ENCODE peak calls at places on chromosomes 2 and 18, in eight cellular contexts. N is right lobe of liver, M is HepG2, J is stomach, F is colonic mucosa, E is epithelial cell of esophagus, T is astrocyte of the spinal cord, V is spleen. H is an unnamed sample.

GRCh38 chr2:38997784-38998183 is 108.1 kb downstream of the ARHGEF33 start:
- DNase-seq in N (no peak), M (peak), J (no peak), F (no peak), E (peak), T (peak), V (no peak), H (peak)

GRCh38 chr2:224982226-224982625 is 60.0 kb downstream of the DOCK10 start:
- DNase-seq in N (no peak), M (no peak), J (no peak), F (no peak), E (no peak), T (peak), V (no peak), H (no peak)

GRCh38 chr18:62710417-62710816 is 4.9 kb upstream of the PHLPP1 start:
- DNase-seq in N (no peak), M (no peak), J (no peak), F (no peak), E (no peak), T (peak), V (no peak), H (no peak)

GRCh38 chr2:160484859-160485520 is 8.6 kb downstream of the RBMS1 start:
- DNase-seq in N (no peak), M (no peak), J (no peak), F (no peak), E (no peak), T (no peak), V (no peak), H (no peak)

GRCh38 chr18:72174972-72175649 is 369.0 kb downstream of the CBLN2 start:
- DNase-seq in N (no peak), M (no peak), J (no peak), F (no peak), E (peak), T (no peak), V (no peak), H (no peak)

GRCh38 chr2:240247241-240247867 is 106.9 kb upstream of the OTOS start:
- DNase-seq in N (no peak), M (no peak), J (peak), F (peak), E (no peak), T (no peak), V (no peak), H (no peak)

GRCh38 chr2:117272975-117273671 is 541.4 kb upstream of the DDX18 start:
- DNase-seq in N (no peak), M (no peak), J (no peak), F (no peak), E (peak), T (no peak), V (no peak), H (peak)

GRCh38 chr2:99936065-99936464 is 206.3 kb downstream of the AFF3 start:
- DNase-seq in N (no peak), M (no peak), J (no peak), F (no peak), E (no peak), T (no peak), V (no peak), H (peak)

GRCh38 chr2:202164409-202164808 is 74.0 kb downstream of the SUMO1 start:
- DNase-seq in N (no peak), M (no peak), J (no peak), F (no peak), E (no peak), T (no peak), V (no peak), H (no peak)

GRCh38 chr2:237867465-237867864 is 8.0 kb downstream of the RAMP1 start:
- DNase-seq in N (no peak), M (no peak), J (no peak), F (no peak), E (no peak), T (no peak), V (peak), H (no peak)

GRCh38 chr2:172768406-172768805 is 32.8 kb downstream of the RAPGEF4 start:
- DNase-seq in N (no peak), M (no peak), J (no peak), F (no peak), E (no peak), T (no peak), V (no peak), H (no peak)

GRCh38 chr18:79955302-79956075 is 4.0 kb upstream of the SLC66A2 start:
- DNase-seq in N (no peak), M (no peak), J (no peak), F (peak), E (peak), T (no peak), V (no peak), H (no peak)

GRCh38 chr2:197205590-197206215 is 104.9 kb downstream of the ANKRD44 start:
- DNase-seq in N (no peak), M (no peak), J (peak), F (no peak), E (no peak), T (no peak), V (peak), H (no peak)

GRCh38 chr2:120436885-120437603 is 91.1 kb downstream of the INHBB start:
- DNase-seq in N (no peak), M (peak), J (peak), F (peak), E (peak), T (peak), V (peak), H (no peak)

GRCh38 chr2:65175894-65176527 is 46.1 kb upstream of the RAB1A start:
- DNase-seq in N (no peak), M (no peak), J (peak), F (no peak), E (no peak), T (no peak), V (no peak), H (no peak)

GRCh38 chr18:24370120-24370519 is 27.5 kb downstream of the OSBPL1A start:
- DNase-seq in N (no peak), M (no peak), J (no peak), F (no peak), E (no peak), T (no peak), V (no peak), H (no peak)

GRCh38 chr2:170739048-170739447 is 23.9 kb downstream of the SP5 start:
- DNase-seq in N (no peak), M (peak), J (no peak), F (no peak), E (peak), T (peak), V (no peak), H (peak)

GRCh38 chr2:37627715-37628114 is 43.7 kb downstream of the CDC42EP3 start:
- DNase-seq in N (no peak), M (no peak), J (no peak), F (no peak), E (peak), T (no peak), V (no peak), H (no peak)

GRCh38 chr2:127220102-127220806 is at the start of gene CYP27C1:
- DNase-seq in N (no peak), M (no peak), J (no peak), F (no peak), E (no peak), T (peak), V (no peak), H (no peak)

GRCh38 chr2:63044360-63045327 is 6.0 kb upstream of the OTX1 start:
- DNase-seq in N (no peak), M (no peak), J (no peak), F (no peak), E (no peak), T (no peak), V (peak), H (no peak)

GRCh38 chr2:100666996-100667395 is 104.2 kb downstream of the PDCL3 start:
- DNase-seq in N (no peak), M (no peak), J (no peak), F (no peak), E (peak), T (no peak), V (no peak), H (no peak)

GRCh38 chr18:78666666-78667335 is 312.8 kb upstream of the SALL3 start:
- DNase-seq in N (no peak), M (no peak), J (no peak), F (no peak), E (no peak), T (no peak), V (peak), H (no peak)

GRCh38 chr18:21146016-21146415 is 34.4 kb upstream of the ROCK1 start:
- DNase-seq in N (no peak), M (no peak), J (no peak), F (no peak), E (no peak), T (no peak), V (no peak), H (no peak)

GRCh38 chr18:3973191-3973590 is 481.9 kb downstream of the DLGAP1 start:
- DNase-seq in N (no peak), M (no peak), J (no peak), F (no peak), E (no peak), T (no peak), V (no peak), H (no peak)

GRCh38 chr18:38241736-38242135 is 676.1 kb upstream of the CELF4 start:
- DNase-seq in N (no peak), M (no peak), J (no peak), F (no peak), E (peak), T (peak), V (no peak), H (peak)

GRCh38 chr18:77100751-77101355 is 31.7 kb downstream of the MBP start:
- DNase-seq in N (no peak), M (no peak), J (no peak), F (no peak), E (peak), T (no peak), V (no peak), H (no peak)

GRCh38 chr18:9688036-9688741 is 19.9 kb upstream of the RAB31 start:
- DNase-seq in N (no peak), M (no peak), J (no peak), F (no peak), E (peak), T (peak), V (no peak), H (no peak)

GRCh38 chr2:122166820-122167219 is 411.4 kb downstream of the TSN start:
- DNase-seq in N (no peak), M (no peak), J (no peak), F (no peak), E (no peak), T (no peak), V (peak), H (no peak)

GRCh38 chr2:235551965-235552364 is 58.1 kb downstream of the AGAP1 start:
- DNase-seq in N (peak), M (peak), J (peak), F (peak), E (peak), T (peak), V (peak), H (no peak)

GRCh38 chr2:162379719-162380580 is 36.0 kb downstream of the GCA start:
- DNase-seq in N (no peak), M (no peak), J (no peak), F (no peak), E (no peak), T (no peak), V (no peak), H (no peak)

GRCh38 chr2:218354045-218354444 is 2.6 kb upstream of the CATIP start:
- DNase-seq in N (no peak), M (no peak), J (no peak), F (no peak), E (no peak), T (no peak), V (no peak), H (no peak)

GRCh38 chr18:59055345-59056032 is 84.2 kb upstream of the SEC11C start:
- DNase-seq in N (no peak), M (no peak), J (no peak), F (no peak), E (peak), T (no peak), V (no peak), H (no peak)
- TF ChIP-seq CTCF in N (no peak), M (no peak), J (no peak), F (no peak), E (peak), T (peak), V (no peak), H (peak)

GRCh38 chr18:26574958-26575864 is 26.9 kb upstream of the KCTD1 start:
- DNase-seq in N (peak), M (peak), J (peak), F (peak), E (peak), T (peak), V (peak), H (peak)
- H3K4me3 ChIP-seq in N (peak), M (peak), J (peak), F (peak), E (peak), T (peak), V (peak), H (peak)

DNA sequence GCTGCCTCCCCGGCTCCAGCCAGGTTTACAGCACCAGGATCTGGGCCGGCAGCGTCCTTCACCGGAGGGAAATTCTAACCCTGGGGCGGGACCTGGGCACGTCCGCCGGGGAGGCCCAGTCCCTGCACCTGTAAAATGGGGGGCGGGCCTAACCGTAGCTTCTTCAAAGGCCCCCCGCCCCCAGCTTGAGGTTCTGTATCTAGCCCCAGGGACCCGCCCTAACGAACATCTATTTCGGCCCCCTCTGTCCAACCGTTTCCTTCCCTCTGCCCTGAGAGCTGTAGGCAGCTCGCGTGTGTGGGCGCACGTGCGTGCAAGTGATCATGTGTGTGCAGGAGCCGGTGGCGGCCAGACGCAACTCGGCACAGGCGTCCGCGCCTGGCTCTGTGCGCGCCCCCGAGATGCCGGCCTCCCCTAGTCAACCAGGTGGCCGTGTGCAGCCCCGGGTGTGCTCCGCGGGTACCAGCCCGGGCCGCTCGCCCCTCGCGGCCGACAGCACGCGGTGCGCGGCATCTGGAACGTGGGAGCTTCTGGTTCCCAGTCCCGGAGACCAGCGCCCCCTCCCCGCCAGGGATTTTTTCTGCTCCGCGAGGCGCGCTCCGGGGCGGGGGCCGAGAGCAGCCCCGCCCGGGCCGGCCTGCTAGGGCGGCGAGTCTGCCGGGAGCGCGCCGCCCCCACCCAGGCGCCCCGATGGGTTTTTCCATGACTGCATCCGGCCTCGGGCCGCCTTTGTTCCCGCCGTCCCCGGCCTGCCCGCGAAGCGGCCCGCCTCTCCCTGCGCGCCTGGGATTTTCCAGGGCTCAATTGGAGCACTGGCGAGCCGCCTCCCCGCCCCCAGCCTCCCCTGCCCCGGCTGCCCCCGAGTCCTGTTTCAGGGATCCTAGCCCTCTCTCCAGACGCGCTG is 21.2 kb downstream of the TEX44 start:
- DNase-seq in N (peak), M (peak), J (peak), F (peak), E (peak), T (peak), V (peak), H (peak)
- TF ChIP-seq CTCF in N (no peak), M (peak), J (no peak), F (no peak), E (peak), T (peak), V (peak), H (peak)

GRCh38 chr2:238894950-238895298 is 47.0 kb downstream of the TWIST2 start:
- DNase-seq in N (no peak), M (no peak), J (no peak), F (no peak), E (no peak), T (no peak), V (no peak), H (no peak)

GRCh38 chr2:238893349-238894000 is 45.6 kb downstream of the TWIST2 start:
- DNase-seq in N (no peak), M (no peak), J (no peak), F (no peak), E (no peak), T (no peak), V (no peak), H (no peak)

GRCh38 chr2:238895361-238895882 is 47.5 kb downstream of the TWIST2 start:
- DNase-seq in N (no peak), M (no peak), J (no peak), F (no peak), E (no peak), T (no peak), V (peak), H (no peak)

GRCh38 chr2:238892796-238893195 is 44.9 kb downstream of the TWIST2 start:
- DNase-seq in N (no peak), M (no peak), J (no peak), F (no peak), E (no peak), T (no peak), V (no peak), H (no peak)

DNA sequence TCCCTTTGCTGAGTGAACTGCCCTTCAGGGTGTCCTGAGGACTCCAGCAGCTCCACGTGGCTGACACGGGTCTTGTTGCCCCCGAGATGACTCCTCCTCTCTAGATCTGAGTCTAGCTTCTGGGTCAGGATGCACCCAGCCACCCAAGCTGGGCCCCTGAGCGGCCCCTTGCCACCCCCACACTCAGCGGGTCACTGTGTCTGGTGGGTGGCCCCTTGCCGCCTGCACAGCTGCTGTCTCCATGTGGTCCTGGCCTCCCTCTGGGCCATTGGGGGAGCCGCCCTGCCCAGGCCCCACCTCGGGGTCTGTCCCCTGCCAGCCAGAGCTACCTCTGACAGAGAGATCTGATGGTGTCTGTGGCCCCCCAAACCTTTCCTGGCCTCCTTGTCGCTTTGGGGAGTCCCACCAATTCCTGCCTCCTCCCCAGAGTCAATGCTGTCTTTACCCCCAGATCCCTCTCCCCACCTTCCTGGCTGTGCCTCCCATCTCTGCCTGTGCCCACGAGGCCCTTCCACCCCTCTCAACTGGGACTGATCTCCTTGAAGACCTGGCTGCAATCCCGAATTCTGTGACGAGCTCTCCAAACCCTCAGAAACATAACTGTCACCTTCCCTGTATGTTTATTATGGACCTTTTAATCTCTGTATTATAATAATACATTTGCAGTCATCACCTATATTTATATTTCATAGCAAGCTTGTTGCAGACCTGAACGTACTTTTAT is 46.5 kb downstream of the TWIST2 start:
- DNase-seq in N (no peak), M (no peak), J (no peak), F (no peak), E (no peak), T (no peak), V (no peak), H (no peak)
- H3K4me3 ChIP-seq in N (no peak), M (no peak), J (no peak), F (no peak), E (no peak), T (no peak), V (no peak), H (no peak)

DNA sequence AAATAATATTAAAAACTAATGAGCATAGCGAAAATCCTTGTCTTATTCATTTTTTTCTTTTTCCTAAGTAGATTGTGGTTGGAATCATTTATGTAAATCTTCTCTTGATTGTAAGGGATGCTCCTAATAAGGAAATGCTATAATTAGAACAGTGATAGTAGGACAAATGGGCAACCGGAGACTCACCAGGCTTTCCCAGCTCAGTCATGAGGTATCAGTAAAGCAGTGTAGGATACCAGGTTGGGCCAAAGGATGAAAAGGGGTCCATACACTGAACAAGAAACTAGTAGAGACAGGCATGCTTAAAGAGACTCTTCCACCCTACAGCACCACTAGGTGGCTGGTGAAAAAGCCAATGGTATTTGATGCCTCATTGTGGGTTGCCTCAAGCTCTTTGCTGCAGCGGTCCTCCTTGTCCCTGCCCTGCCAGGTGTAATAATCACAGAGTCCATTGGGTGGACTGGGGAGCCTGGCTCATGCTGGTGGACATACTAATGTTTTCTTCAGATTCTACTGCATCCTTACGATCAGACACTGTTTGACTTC is 71.4 kb upstream of the FAM98A start:
- DNase-seq in N (no peak), M (no peak), J (no peak), F (no peak), E (peak), T (no peak), V (no peak), H (no peak)
- TF ChIP-seq CTCF in N (no peak), M (peak), J (no peak), F (no peak), E (peak), T (peak), V (no peak), H (peak)

DNA sequence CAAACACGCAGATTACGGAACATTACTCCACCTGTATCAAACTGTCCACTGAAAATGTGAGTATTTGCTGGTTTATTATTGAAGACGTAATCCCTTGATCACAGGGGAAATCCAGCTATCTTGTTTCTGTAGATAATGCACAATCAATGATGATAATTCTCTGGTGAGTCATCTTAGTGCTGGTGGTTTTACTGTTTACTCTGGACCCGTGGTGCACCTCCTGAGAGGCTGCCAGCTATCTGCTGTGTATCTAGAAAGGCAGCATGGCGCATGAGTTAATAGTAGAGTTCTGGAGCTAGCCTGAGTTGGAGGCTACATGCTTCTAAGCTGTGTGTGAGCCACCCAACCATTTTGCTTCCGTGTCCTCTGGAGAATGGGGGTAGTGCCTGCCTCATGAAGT is 6.5 kb downstream of the NCAPH start:
- DNase-seq in N (peak), M (peak), J (no peak), F (no peak), E (peak), T (peak), V (no peak), H (no peak)
- H3K4me3 ChIP-seq in N (no peak), M (no peak), J (no peak), F (no peak), E (no peak), T (no peak), V (no peak), H (no peak)